ENCODE peak calls at places on chromosome 17, in eight cellular contexts. I is smooth muscle cell of the brain vasculature, Z is astrocyte of the hippocampus, L is foreskin melanocyte, Y is pulmonary artery endothelial cell, H is progenitor cell of endocrine pancreas, D is fibroblast of mammary gland, K is left cardiac atrium. W is an unnamed sample.

GRCh38 chr17:65102788-65103187 is 34.4 kb upstream of the RGS9 start:
- DNase-seq in D (no peak), L (no peak), K (no peak), H (no peak), Z (peak), I (no peak), Y (no peak), W (peak)

GRCh38 chr17:2177235-2177811 is 122.4 kb downstream of the HIC1 start:
- DNase-seq in Z (no peak), H (no peak), D (peak), I (peak), K (no peak), L (peak), Y (no peak), W (peak)

GRCh38 chr17:79950306-79950705 is 85.4 kb downstream of the TBC1D16 start:
- DNase-seq in Z (peak), Y (no peak), I (no peak), D (no peak), L (no peak), K (peak), H (no peak), W (no peak)

GRCh38 chr17:50059759-50060273 is 3.9 kb downstream of the ITGA3 start:
- DNase-seq in Y (no peak), K (no peak), D (peak), H (no peak), L (peak), Z (peak), I (no peak), W (peak)

GRCh38 chr17:14268264-14268663 is 31.6 kb upstream of the CDRT15 start:
- DNase-seq in I (no peak), K (no peak), H (no peak), D (peak), L (no peak), Y (no peak), Z (no peak), W (no peak)

GRCh38 chr17:49993423-49994037 is 1.5 kb downstream of the DLX3 start:
- DNase-seq in K (no peak), D (no peak), L (no peak), H (peak), Z (peak), I (no peak), Y (no peak), W (no peak)

GRCh38 chr17:69506489-69506888 is 92.0 kb downstream of the MAP2K6 start:
- DNase-seq in D (peak), Y (no peak), L (no peak), Z (no peak), H (no peak), I (no peak), K (no peak), W (peak)

GRCh38 chr17:40843242-40843641 is 20.8 kb upstream of the KRT10 start:
- DNase-seq in D (no peak), H (no peak), K (no peak), I (no peak), L (no peak), Y (no peak), Z (no peak), W (no peak)

GRCh38 chr17:5584971-5585794 is 874 bp upstream of the NLRP1 start:
- DNase-seq in L (no peak), H (no peak), I (no peak), Z (peak), Y (no peak), K (no peak), D (peak), W (peak)

GRCh38 chr17:29151567-29151966 is 28.6 kb downstream of the MYO18A start:
- DNase-seq in Y (no peak), Z (peak), D (no peak), H (no peak), I (no peak), K (no peak), L (peak), W (peak)

GRCh38 chr17:27315322-27315721 is 21.4 kb downstream of the WSB1 start:
- DNase-seq in I (no peak), L (peak), Z (peak), H (no peak), Y (no peak), D (peak), K (peak), W (no peak)

GRCh38 chr17:78400581-78401240 is 22.3 kb downstream of the PGS1 start:
- DNase-seq in Y (no peak), K (no peak), L (no peak), Z (no peak), I (no peak), D (no peak), H (no peak), W (peak)

GRCh38 chr17:42979511-42980273 is at the start of gene PTGES3L:
- DNase-seq in L (no peak), Z (peak), H (peak), I (no peak), K (peak), Y (no peak), D (no peak), W (peak)

GRCh38 chr17:36474571-36474970 is 11.9 kb upstream of the ZNHIT3 start:
- DNase-seq in L (no peak), H (no peak), D (no peak), Z (no peak), K (no peak), I (no peak), Y (no peak), W (no peak)

GRCh38 chr17:34728771-34729310 is 149.5 kb downstream of the TMEM132E start:
- DNase-seq in Y (no peak), L (no peak), D (no peak), Z (no peak), I (no peak), K (no peak), H (no peak), W (no peak)

GRCh38 chr17:51640108-51640622 is 379.8 kb downstream of the UTP18 start:
- DNase-seq in D (no peak), L (peak), Y (no peak), H (no peak), Z (peak), K (no peak), I (no peak), W (peak)

GRCh38 chr17:50745631-50746030 is 21.7 kb downstream of the ANKRD40CL start:
- DNase-seq in Z (no peak), H (no peak), K (no peak), L (no peak), D (no peak), Y (no peak), I (no peak), W (no peak)

GRCh38 chr17:17561408-17562144 is 29.9 kb downstream of the PEMT start:
- DNase-seq in Z (no peak), H (no peak), Y (peak), D (no peak), I (no peak), K (peak), L (peak), W (no peak)

GRCh38 chr17:40596261-40596919 is 31.1 kb upstream of the CCR7 start:
- DNase-seq in D (peak), Y (no peak), Z (no peak), H (no peak), I (no peak), K (no peak), L (peak), W (peak)

GRCh38 chr17:42775534-42776098 is 2.4 kb downstream of the VPS25 start:
- DNase-seq in L (no peak), K (no peak), D (no peak), Y (no peak), H (no peak), Z (peak), I (no peak), W (peak)

GRCh38 chr17:31425646-31426045 is 34.2 kb downstream of the RAB11FIP4 start:
- DNase-seq in Z (no peak), Y (no peak), D (no peak), H (no peak), I (no peak), K (no peak), L (no peak), W (no peak)

GRCh38 chr17:45326566-45326965 is 9.7 kb upstream of the MAP3K14 start:
- DNase-seq in I (no peak), L (no peak), Z (no peak), K (peak), D (no peak), Y (no peak), H (no peak), W (no peak)

GRCh38 chr17:917391-917811 is 62.2 kb downstream of the NXN start:
- DNase-seq in K (peak), D (peak), Z (no peak), Y (no peak), L (no peak), H (no peak), I (no peak), W (no peak)

GRCh38 chr17:68424861-68425260 is 32.4 kb downstream of the WIPI1 start:
- DNase-seq in D (no peak), L (no peak), H (no peak), Y (no peak), Z (no peak), I (no peak), K (no peak), W (no peak)

GRCh38 chr17:49132317-49132698 is 261 bp upstream of the B4GALNT2 start:
- DNase-seq in I (no peak), D (no peak), K (no peak), L (no peak), Y (no peak), Z (no peak), H (no peak), W (no peak)

GRCh38 chr17:35373984-35374765 is 754 bp upstream of the SLFN11 start:
- DNase-seq in I (no peak), K (peak), Y (peak), D (peak), Z (peak), H (no peak), L (no peak), W (peak)

GRCh38 chr17:31068291-31068690 is 26.5 kb upstream of the NF1 start:
- DNase-seq in K (no peak), D (peak), Z (peak), H (peak), L (peak), I (no peak), Y (no peak), W (peak)

GRCh38 chr17:412211-413015 is 59.8 kb upstream of the RPH3AL start:
- DNase-seq in I (peak), K (peak), D (peak), H (no peak), Z (peak), Y (no peak), L (peak), W (peak)

W was measured in RPMI7951.